ENCODE peak calls at places on chromosomes 3 and 15, in ten cellular contexts. C is type B pancreatic cell, W is Peyer's patch, V is A549, J is upper lobe of right lung, O is GM06990, B is uterus, F is omental fat pad, G is BJ, D is lower lobe of right lung. P is an unnamed sample.

GRCh38 chr15:51727141-51727897 is 10.1 kb downstream of the LYSMD2 start:
- DNase-seq in V (peak; percentile 34), J (no peak), B (no peak), G (no peak), F (no peak), W (no peak), D (no peak), C (no peak), O (no peak), P (no peak)

GRCh38 chr3:145767909-145768308 is 393.1 kb downstream of the PLOD2 start:
- DNase-seq in O (no peak), F (no peak), B (no peak), C (no peak), V (no peak), D (no peak), J (no peak), W (no peak), G (no peak), P (no peak)

GRCh38 chr3:104673981-104674380 is 692.7 kb upstream of the ALCAM start:
- DNase-seq in D (no peak), J (no peak), C (no peak), F (no peak), G (no peak), W (no peak), B (no peak), O (no peak), V (no peak), P (no peak)

GRCh38 chr15:79965836-79966630 is 5.0 kb downstream of the BCL2A1 start:
- DNase-seq in O (no peak), J (no peak), D (no peak), B (no peak), V (no peak), C (no peak), G (no peak), F (no peak), W (no peak), P (no peak)

GRCh38 chr3:178140491-178140890 is 395.7 kb upstream of the KCNMB2 start:
- DNase-seq in C (no peak), J (no peak), B (no peak), W (no peak), O (no peak), D (no peak), F (no peak), V (no peak), G (no peak), P (no peak)

GRCh38 chr15:38610748-38611147 is 46.1 kb upstream of the RASGRP1 start:
- DNase-seq in J (no peak), V (no peak), W (no peak), F (no peak), G (no peak), O (no peak), C (no peak), D (no peak), B (no peak), P (no peak)

GRCh38 chr3:61634678-61635077 is 73.3 kb downstream of the PTPRG start:
- DNase-seq in W (no peak), G (no peak), B (no peak), J (no peak), C (no peak), F (no peak), O (no peak), V (no peak), D (no peak), P (no peak)

GRCh38 chr3:174232658-174233429 is 626.3 kb upstream of the NAALADL2 start:
- DNase-seq in O (no peak), F (no peak), W (no peak), D (no peak), B (no peak), C (no peak), V (no peak), J (no peak), G (no peak), P (no peak)

GRCh38 chr15:74218172-74218885 is 15.7 kb upstream of the STRA6 start:
- DNase-seq in D (no peak), V (no peak), C (no peak), O (no peak), F (no peak), W (no peak), G (no peak), J (no peak), B (no peak), P (no peak)

GRCh38 chr3:127256872-127257271 is 31.0 kb downstream of the PRR20G start:
- DNase-seq in O (no peak), J (no peak), F (no peak), G (no peak), V (no peak), B (no peak), D (no peak), W (no peak), C (no peak), P (no peak)

GRCh38 chr15:31278056-31278445 is 48.6 kb upstream of the KLF13 start:
- DNase-seq in F (peak; percentile 11), D (no peak), C (peak; percentile 45), O (no peak), B (peak; percentile 9), G (no peak), V (no peak), W (no peak), J (no peak), P (no peak)

GRCh38 chr3:194231840-194232832 is 96.2 kb downstream of the HES1 start:
- DNase-seq in F (no peak), W (no peak), B (no peak), C (no peak), V (no peak), G (no peak), O (no peak), J (no peak), D (no peak), P (no peak)

GRCh38 chr3:88000853-88001252 is 58.0 kb downstream of the CGGBP1 start:
- DNase-seq in J (no peak), O (no peak), B (no peak), F (no peak), C (no peak), V (no peak), G (no peak), W (no peak), D (no peak), P (no peak)

GRCh38 chr3:123326531-123326930 is 122.4 kb downstream of the ADCY5 start:
- DNase-seq in O (no peak), J (no peak), W (no peak), B (no peak), C (no peak), D (no peak), G (no peak), F (no peak), V (no peak), P (no peak)

GRCh38 chr15:55685292-55685691 is 57.7 kb downstream of the PRTG start:
- DNase-seq in F (no peak), B (no peak), D (no peak), O (peak; percentile 39), C (no peak), W (no peak), J (no peak), V (no peak), G (no peak), P (no peak)

GRCh38 chr15:64092864-64093626 is 593 bp downstream of the CIAO2A start:
- DNase-seq in G (no peak), D (no peak), W (peak; percentile 63), F (no peak), V (peak; percentile 56), O (no peak), C (no peak), J (no peak), B (peak; percentile 29), P (peak; percentile 42)

GRCh38 chr15:64090527-64090926 is 3.1 kb downstream of the CIAO2A start:
- DNase-seq in D (no peak), G (no peak), J (no peak), V (no peak), F (no peak), W (no peak), B (no peak), C (no peak), O (no peak), P (no peak)

GRCh38 chr15:64089553-64090280 is 3.9 kb downstream of the CIAO2A start:
- DNase-seq in J (no peak), C (no peak), D (no peak), V (no peak), F (no peak), G (no peak), W (no peak), B (no peak), O (peak; percentile 44), P (no peak)

GRCh38 chr15:64093627-64094417 is at the start of gene CIAO2A:
- DNase-seq in V (peak; percentile 96), D (peak; percentile 96), G (peak; percentile 96), F (peak; percentile 79), J (peak; percentile 94), O (peak; percentile 92), B (peak; percentile 97), W (peak; percentile 95), C (peak; percentile 91), P (peak; percentile 73)

GRCh38 chr15:64092075-64092820 is 1.4 kb downstream of the CIAO2A start:
- DNase-seq in F (no peak), D (no peak), C (no peak), V (no peak), G (no peak), B (no peak), O (no peak), W (no peak), J (no peak), P (no peak)
- TF ChIP-seq CTCF in F (no peak), D (no peak), C (peak; percentile 18), V (peak; percentile 19), G (no peak), B (no peak), O (peak; percentile 18), W (peak; percentile 34), J (no peak), P (no peak)

GRCh38 chr3:153927107-153927506 is 194.1 kb upstream of the ARHGEF26 start:
- DNase-seq in B (no peak), C (no peak), J (no peak), F (no peak), D (no peak), V (no peak), O (no peak), G (peak; percentile 16), W (no peak), P (no peak)
- TF ChIP-seq CTCF in B (no peak), C (peak; percentile 52), J (peak; percentile 29), F (no peak), D (peak; percentile 18), V (peak; percentile 42), O (no peak), G (peak; percentile 10), W (no peak), P (no peak)

GRCh38 chr3:147688868-147689267 is 279.7 kb downstream of the ZIC1 start:
- DNase-seq in F (no peak), D (no peak), C (no peak), O (no peak), V (no peak), J (no peak), G (no peak), B (no peak), W (no peak), P (no peak)
- TF ChIP-seq CTCF in F (no peak), D (no peak), C (no peak), O (no peak), V (no peak), J (no peak), G (no peak), B (no peak), W (no peak), P (no peak)

DNA sequence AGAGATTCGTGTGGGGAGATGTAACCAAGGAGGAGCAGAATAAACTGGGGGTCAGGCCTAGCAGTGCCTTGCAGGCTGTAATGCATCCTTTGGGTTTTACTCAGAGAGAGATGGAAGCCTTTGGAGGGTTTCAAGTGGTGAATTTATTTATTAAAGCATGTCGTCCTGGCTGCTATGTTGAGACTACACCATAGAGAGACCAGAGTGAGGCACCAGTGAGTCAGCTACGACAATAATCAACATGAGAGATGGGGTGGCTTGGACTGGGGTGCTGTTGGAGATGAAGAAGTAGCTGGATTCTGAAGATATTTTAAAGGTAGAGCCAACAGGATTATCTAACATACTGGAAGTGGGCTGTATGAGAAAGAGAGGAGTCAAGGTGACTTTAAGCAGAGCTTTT is 335.3 kb upstream of the ARHGEF26 start:
- DNase-seq in G (no peak), W (no peak), J (no peak), C (no peak), O (no peak), F (no peak), D (no peak), B (no peak), V (no peak), P (no peak)
- TF ChIP-seq CTCF in G (no peak), W (no peak), J (no peak), C (no peak), O (peak; percentile 20), F (no peak), D (no peak), B (no peak), V (no peak), P (no peak)